ENCODE peak calls at places on chromosomes 2 and 18, in nine cellular contexts. One of them, this sample, is unnamed.

GRCh38 chr2:224513991-224514390 is 71.2 kb downstream of the CUL3 start:
- DNase-seq in GM12864: no peak
- DNase-seq in IMR-90: peak; percentile 12
- DNase-seq in BE2C: no peak
- DNase-seq in ascending aorta: no peak
- DNase-seq in uterus: no peak
- DNase-seq in adrenal gland: no peak
- DNase-seq in psoas muscle: no peak
- DNase-seq in RWPE2: no peak
- DNase-seq in this sample: no peak

GRCh38 chr2:18476484-18476883 is 84.0 kb downstream of the RDH14 start:
- DNase-seq in psoas muscle: no peak
- DNase-seq in uterus: no peak
- DNase-seq in BE2C: no peak
- DNase-seq in RWPE2: no peak
- DNase-seq in GM12864: no peak
- DNase-seq in adrenal gland: no peak
- DNase-seq in ascending aorta: no peak
- DNase-seq in IMR-90: no peak
- DNase-seq in this sample: no peak

GRCh38 chr2:88813612-88814011 is 122.1 kb downstream of the RPIA start:
- DNase-seq in RWPE2: no peak
- DNase-seq in BE2C: no peak
- DNase-seq in psoas muscle: no peak
- DNase-seq in ascending aorta: no peak
- DNase-seq in adrenal gland: no peak
- DNase-seq in GM12864: no peak
- DNase-seq in uterus: no peak
- DNase-seq in IMR-90: no peak
- DNase-seq in this sample: no peak

GRCh38 chr2:98736464-98736889 is 5.5 kb upstream of the MGAT4A start:
- DNase-seq in uterus: no peak
- DNase-seq in adrenal gland: no peak
- DNase-seq in RWPE2: no peak
- DNase-seq in BE2C: no peak
- DNase-seq in IMR-90: no peak
- DNase-seq in ascending aorta: no peak
- DNase-seq in psoas muscle: no peak
- DNase-seq in GM12864: no peak
- DNase-seq in this sample: no peak

GRCh38 chr2:152098033-152098797 is 629 bp downstream of the CACNB4 start:
- DNase-seq in BE2C: no peak
- DNase-seq in psoas muscle: peak; percentile 58
- DNase-seq in IMR-90: no peak
- DNase-seq in GM12864: no peak
- DNase-seq in adrenal gland: peak; percentile 41
- DNase-seq in ascending aorta: no peak
- DNase-seq in uterus: no peak
- DNase-seq in RWPE2: peak; percentile 45
- DNase-seq in this sample: peak; percentile 14

GRCh38 chr2:39660612-39661196 is 5.0 kb upstream of the TMEM178A start:
- DNase-seq in uterus: no peak
- DNase-seq in psoas muscle: no peak
- DNase-seq in GM12864: no peak
- DNase-seq in RWPE2: no peak
- DNase-seq in adrenal gland: no peak
- DNase-seq in ascending aorta: no peak
- DNase-seq in BE2C: no peak
- DNase-seq in IMR-90: no peak
- DNase-seq in this sample: no peak

GRCh38 chr2:205700331-205701132 is 18.2 kb downstream of the NRP2 start:
- DNase-seq in BE2C: no peak
- DNase-seq in psoas muscle: no peak
- DNase-seq in RWPE2: no peak
- DNase-seq in uterus: no peak
- DNase-seq in GM12864: no peak
- DNase-seq in IMR-90: peak; percentile 90
- DNase-seq in ascending aorta: no peak
- DNase-seq in adrenal gland: peak; percentile 87
- DNase-seq in this sample: peak; percentile 94

GRCh38 chr2:37848451-37848850 is 76.6 kb upstream of the RMDN2 start:
- DNase-seq in adrenal gland: no peak
- DNase-seq in ascending aorta: no peak
- DNase-seq in IMR-90: no peak
- DNase-seq in psoas muscle: no peak
- DNase-seq in uterus: no peak
- DNase-seq in BE2C: no peak
- DNase-seq in RWPE2: no peak
- DNase-seq in GM12864: no peak
- DNase-seq in this sample: no peak

GRCh38 chr18:47113796-47114540 is 36.3 kb downstream of the HDHD2 start:
- DNase-seq in ascending aorta: no peak
- DNase-seq in RWPE2: no peak
- DNase-seq in psoas muscle: no peak
- DNase-seq in IMR-90: peak; percentile 28
- DNase-seq in BE2C: no peak
- DNase-seq in GM12864: no peak
- DNase-seq in uterus: no peak
- DNase-seq in adrenal gland: no peak
- DNase-seq in this sample: no peak

GRCh38 chr2:172232638-172233253 is 130.0 kb upstream of the DLX2 start:
- DNase-seq in BE2C: no peak
- DNase-seq in psoas muscle: no peak
- DNase-seq in IMR-90: peak; percentile 62
- DNase-seq in uterus: no peak
- DNase-seq in adrenal gland: no peak
- DNase-seq in GM12864: no peak
- DNase-seq in ascending aorta: no peak
- DNase-seq in RWPE2: no peak
- DNase-seq in this sample: no peak

GRCh38 chr2:172233947-172234715 is 131.4 kb upstream of the DLX2 start:
- DNase-seq in GM12864: no peak
- DNase-seq in uterus: no peak
- DNase-seq in psoas muscle: no peak
- DNase-seq in IMR-90: no peak
- DNase-seq in BE2C: no peak
- DNase-seq in ascending aorta: no peak
- DNase-seq in adrenal gland: no peak
- DNase-seq in RWPE2: no peak
- DNase-seq in this sample: no peak

GRCh38 chr2:172231508-172231907 is 128.8 kb upstream of the DLX2 start:
- DNase-seq in BE2C: no peak
- DNase-seq in adrenal gland: no peak
- DNase-seq in RWPE2: no peak
- DNase-seq in psoas muscle: no peak
- DNase-seq in IMR-90: no peak
- DNase-seq in ascending aorta: no peak
- DNase-seq in uterus: no peak
- DNase-seq in GM12864: no peak
- DNase-seq in this sample: no peak

GRCh38 chr2:172230783-172231446 is 128.2 kb upstream of the DLX2 start:
- DNase-seq in RWPE2: no peak
- DNase-seq in BE2C: no peak
- DNase-seq in uterus: no peak
- DNase-seq in IMR-90: no peak
- DNase-seq in adrenal gland: no peak
- DNase-seq in ascending aorta: no peak
- DNase-seq in psoas muscle: no peak
- DNase-seq in GM12864: no peak
- DNase-seq in this sample: no peak

GRCh38 chr2:172234716-172235661 is 132.3 kb upstream of the DLX2 start:
- DNase-seq in uterus: no peak
- DNase-seq in psoas muscle: no peak
- DNase-seq in ascending aorta: no peak
- DNase-seq in RWPE2: no peak
- DNase-seq in GM12864: no peak
- DNase-seq in BE2C: peak; percentile 18
- DNase-seq in adrenal gland: no peak
- DNase-seq in IMR-90: no peak
- DNase-seq in this sample: no peak
- H3K4me3 ChIP-seq in uterus: peak overlapping the region; percentile 42
- H3K4me3 ChIP-seq in psoas muscle: peak overlapping the region; percentile 64
- H3K4me3 ChIP-seq in ascending aorta: peak overlapping the region; percentile 50
- H3K4me3 ChIP-seq in RWPE2: no peak overlapping the region
- H3K4me3 ChIP-seq in GM12864: no peak overlapping the region
- H3K4me3 ChIP-seq in BE2C: peak overlapping the region; percentile 62
- H3K4me3 ChIP-seq in adrenal gland: no peak overlapping the region
- H3K4me3 ChIP-seq in IMR-90: peak overlapping the region; percentile 41
- H3K4me3 ChIP-seq in this sample: peak overlapping the region; percentile 48

DNA sequence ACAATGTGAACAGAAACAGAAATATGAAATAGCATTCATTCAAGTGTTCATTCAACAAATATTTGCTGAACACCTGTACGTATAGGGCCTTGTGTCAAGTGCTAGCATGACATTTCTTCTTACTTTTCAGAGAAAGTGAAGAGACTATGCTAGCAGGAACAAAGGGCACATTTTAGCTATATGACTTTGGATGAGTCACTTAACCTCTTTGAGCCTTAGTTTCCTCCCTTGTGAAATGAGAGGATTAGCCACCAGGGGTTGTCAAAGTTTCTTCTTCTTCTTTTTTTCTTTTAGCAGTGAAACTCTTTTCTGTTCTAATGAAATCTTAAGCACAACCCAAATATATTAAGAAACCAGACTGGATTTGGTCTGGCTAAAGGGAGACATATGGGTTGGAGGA is 53.1 kb downstream of the FIGN start:
- DNase-seq in GM12864: no peak
- DNase-seq in BE2C: no peak
- DNase-seq in uterus: no peak
- DNase-seq in ascending aorta: no peak
- DNase-seq in IMR-90: peak; percentile 55
- DNase-seq in RWPE2: no peak
- DNase-seq in adrenal gland: no peak
- DNase-seq in psoas muscle: no peak
- DNase-seq in this sample: peak; percentile 81
- TF ChIP-seq CTCF in GM12864: no peak
- TF ChIP-seq CTCF in BE2C: no peak
- TF ChIP-seq CTCF in uterus: no peak
- TF ChIP-seq CTCF in ascending aorta: no peak
- TF ChIP-seq CTCF in IMR-90: peak; percentile 35
- TF ChIP-seq CTCF in RWPE2: peak; percentile 50
- TF ChIP-seq CTCF in adrenal gland: peak; percentile 19
- TF ChIP-seq CTCF in psoas muscle: peak; percentile 5
- TF ChIP-seq CTCF in this sample: peak; percentile 52

DNA sequence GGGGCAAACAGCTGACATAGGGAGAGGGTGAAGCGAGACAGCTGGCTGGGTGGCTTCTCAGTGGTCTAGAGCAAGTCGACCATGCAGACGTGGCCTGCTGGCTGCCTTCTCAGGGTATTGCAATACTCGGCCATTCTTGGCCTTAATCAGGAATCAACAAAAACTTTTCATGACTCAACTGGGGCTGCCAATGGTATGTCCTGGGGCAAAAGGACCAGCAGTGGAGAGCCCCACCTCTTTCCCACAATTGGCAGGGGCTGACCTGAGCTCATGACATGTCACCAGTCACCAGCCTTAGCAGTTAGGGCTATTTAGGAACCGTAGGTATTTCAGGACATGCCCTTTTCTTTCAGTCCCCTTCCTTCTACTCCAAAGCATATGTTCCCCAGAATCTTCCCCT is 19.1 kb downstream of the PLA2R1 start:
- DNase-seq in BE2C: no peak
- DNase-seq in IMR-90: no peak
- DNase-seq in psoas muscle: no peak
- DNase-seq in GM12864: no peak
- DNase-seq in ascending aorta: no peak
- DNase-seq in uterus: no peak
- DNase-seq in RWPE2: no peak
- DNase-seq in adrenal gland: no peak
- DNase-seq in this sample: no peak
- H3K4me3 ChIP-seq in BE2C: no peak overlapping the region
- H3K4me3 ChIP-seq in IMR-90: no peak overlapping the region
- H3K4me3 ChIP-seq in psoas muscle: no peak overlapping the region
- H3K4me3 ChIP-seq in GM12864: no peak overlapping the region
- H3K4me3 ChIP-seq in ascending aorta: no peak overlapping the region
- H3K4me3 ChIP-seq in uterus: no peak overlapping the region
- H3K4me3 ChIP-seq in RWPE2: no peak overlapping the region
- H3K4me3 ChIP-seq in adrenal gland: no peak overlapping the region
- H3K4me3 ChIP-seq in this sample: no peak overlapping the region

GRCh38 chr2:227881866-227882517 is 10.6 kb downstream of the DAW1 start:
- DNase-seq in uterus: no peak
- DNase-seq in adrenal gland: no peak
- DNase-seq in GM12864: peak; percentile 44
- DNase-seq in IMR-90: peak; percentile 40
- DNase-seq in BE2C: no peak
- DNase-seq in ascending aorta: no peak
- DNase-seq in psoas muscle: no peak
- DNase-seq in RWPE2: no peak
- DNase-seq in this sample: peak; percentile 48

GRCh38 chr2:227888289-227888688 is 16.9 kb downstream of the DAW1 start:
- DNase-seq in ascending aorta: no peak
- DNase-seq in psoas muscle: no peak
- DNase-seq in BE2C: no peak
- DNase-seq in uterus: no peak
- DNase-seq in RWPE2: no peak
- DNase-seq in GM12864: no peak
- DNase-seq in adrenal gland: peak; percentile 42
- DNase-seq in IMR-90: no peak
- DNase-seq in this sample: no peak

GRCh38 chr2:227880460-227880859 is 9.0 kb downstream of the DAW1 start:
- DNase-seq in psoas muscle: no peak
- DNase-seq in uterus: no peak
- DNase-seq in IMR-90: no peak
- DNase-seq in adrenal gland: no peak
- DNase-seq in GM12864: no peak
- DNase-seq in BE2C: no peak
- DNase-seq in ascending aorta: no peak
- DNase-seq in RWPE2: no peak
- DNase-seq in this sample: peak; percentile 31

GRCh38 chr2:227889336-227889735 is 17.9 kb downstream of the DAW1 start:
- DNase-seq in GM12864: no peak
- DNase-seq in psoas muscle: no peak
- DNase-seq in ascending aorta: no peak
- DNase-seq in IMR-90: no peak
- DNase-seq in adrenal gland: no peak
- DNase-seq in uterus: no peak
- DNase-seq in BE2C: no peak
- DNase-seq in RWPE2: no peak
- DNase-seq in this sample: no peak

GRCh38 chr2:227884511-227884947 is 13.1 kb downstream of the DAW1 start:
- DNase-seq in ascending aorta: peak; percentile 78
- DNase-seq in uterus: no peak
- DNase-seq in GM12864: peak; percentile 53
- DNase-seq in IMR-90: peak; percentile 72
- DNase-seq in adrenal gland: peak; percentile 76
- DNase-seq in psoas muscle: peak; percentile 67
- DNase-seq in RWPE2: no peak
- DNase-seq in BE2C: peak; percentile 80
- DNase-seq in this sample: peak; percentile 85
- TF ChIP-seq CTCF in ascending aorta: peak; percentile 42
- TF ChIP-seq CTCF in uterus: no peak
- TF ChIP-seq CTCF in GM12864: peak; percentile 96
- TF ChIP-seq CTCF in IMR-90: peak; percentile 76
- TF ChIP-seq CTCF in adrenal gland: peak; percentile 68
- TF ChIP-seq CTCF in psoas muscle: peak; percentile 34
- TF ChIP-seq CTCF in RWPE2: peak; percentile 59
- TF ChIP-seq CTCF in BE2C: peak; percentile 95
- TF ChIP-seq CTCF in this sample: peak; percentile 94

GRCh38 chr2:65413106-65413505 is 19.3 kb downstream of the SPRED2 start:
- DNase-seq in RWPE2: no peak
- DNase-seq in uterus: no peak
- DNase-seq in GM12864: no peak
- DNase-seq in psoas muscle: no peak
- DNase-seq in adrenal gland: no peak
- DNase-seq in IMR-90: no peak
- DNase-seq in BE2C: no peak
- DNase-seq in ascending aorta: no peak
- DNase-seq in this sample: no peak
- H3K4me3 ChIP-seq in RWPE2: no peak overlapping the region
- H3K4me3 ChIP-seq in uterus: no peak overlapping the region
- H3K4me3 ChIP-seq in GM12864: no peak overlapping the region
- H3K4me3 ChIP-seq in psoas muscle: no peak overlapping the region
- H3K4me3 ChIP-seq in adrenal gland: no peak overlapping the region
- H3K4me3 ChIP-seq in IMR-90: no peak overlapping the region
- H3K4me3 ChIP-seq in BE2C: no peak overlapping the region
- H3K4me3 ChIP-seq in ascending aorta: no peak overlapping the region
- H3K4me3 ChIP-seq in this sample: no peak overlapping the region

This sample was measured in choroid plexus epithelial cell.